ENCODE peak calls at places on chromosome 17, in ten cellular contexts. H is left ventricle myocardium inferior; X is neural progenitor cell; U is CD8-positive, alpha-beta memory T cell; F is pancreas; V is naive thymus-derived CD4-positive, alpha-beta T cell; N is breast epithelium; D is aorta; S is gastrocnemius medialis; O is BE2C. Y is an unnamed sample.

GRCh38 chr17:20145567-20145966 is 136.4 kb downstream of the SPECC1 start:
- DNase-seq in H (no peak), X (no peak), U (no peak), F (no peak), V (no peak), N (no peak), D (no peak), S (no peak), O (no peak), Y (no peak)

GRCh38 chr17:44137891-44138709 is 3.6 kb upstream of the HROB start:
- DNase-seq in H (peak; percentile 63), X (peak; percentile 46), U (no peak), F (peak; percentile 63), V (no peak), N (peak; percentile 78), D (peak; percentile 94), S (peak; percentile 49), O (peak; percentile 88), Y (peak; percentile 99)

GRCh38 chr17:74641224-74641948 is 17.8 kb upstream of the CD300E start:
- DNase-seq in H (no peak), X (no peak), U (no peak), F (no peak), V (no peak), N (no peak), D (no peak), S (no peak), O (no peak), Y (no peak)

GRCh38 chr17:27413792-27414191 is 42.5 kb upstream of the KSR1 start:
- DNase-seq in H (no peak), X (no peak), U (no peak), F (no peak), V (no peak), N (no peak), D (no peak), S (no peak), O (no peak), Y (no peak)

GRCh38 chr17:6413073-6413472 is 21.8 kb downstream of the AIPL1 start:
- DNase-seq in H (no peak), X (peak; percentile 66), U (no peak), F (no peak), V (no peak), N (no peak), D (no peak), S (no peak), O (no peak), Y (peak; percentile 73)

GRCh38 chr17:43671075-43671692 is 9.5 kb upstream of the MEOX1 start:
- DNase-seq in H (no peak), X (no peak), U (no peak), F (no peak), V (no peak), N (no peak), D (no peak), S (no peak), O (no peak), Y (peak; percentile 60)

GRCh38 chr17:13735861-13736260 is 134.1 kb upstream of the HS3ST3A1 start:
- DNase-seq in H (no peak), X (no peak), U (no peak), F (no peak), V (no peak), N (no peak), D (no peak), S (no peak), O (no peak), Y (no peak)

GRCh38 chr17:14304876-14305636 is 4.2 kb downstream of the HS3ST3B1 start:
- DNase-seq in H (no peak), X (peak; percentile 55), U (no peak), F (no peak), V (no peak), N (no peak), D (no peak), S (no peak), O (no peak), Y (no peak)

GRCh38 chr17:52207786-52208185 is 49.3 kb upstream of the CA10 start:
- DNase-seq in H (no peak), X (no peak), U (no peak), F (no peak), V (no peak), N (no peak), D (no peak), S (no peak), O (no peak), Y (no peak)

GRCh38 chr17:52202572-52202876 is 44.0 kb upstream of the CA10 start:
- DNase-seq in H (no peak), X (no peak), U (no peak), F (no peak), V (no peak), N (no peak), D (no peak), S (no peak), O (no peak), Y (no peak)

GRCh38 chr17:52201764-52202571 is 43.5 kb upstream of the CA10 start:
- DNase-seq in H (no peak), X (peak; percentile 20), U (no peak), F (no peak), V (no peak), N (no peak), D (no peak), S (no peak), O (no peak), Y (no peak)
- H3K4me3 ChIP-seq in H (no peak overlapping the region), X (no peak overlapping the region), U (no peak overlapping the region), F (no peak overlapping the region), V (no peak overlapping the region), N (no peak overlapping the region), D (no peak overlapping the region), S (no peak overlapping the region), O (no peak overlapping the region), Y (no peak overlapping the region)

GRCh38 chr17:81258292-81258691 is 19.2 kb downstream of the NDUFAF8 start:
- DNase-seq in H (no peak), X (peak; percentile 57), U (no peak), F (no peak), V (no peak), N (no peak), D (no peak), S (no peak), O (peak; percentile 70), Y (no peak)

GRCh38 chr17:81260641-81261040 is 21.5 kb downstream of the NDUFAF8 start:
- DNase-seq in H (no peak), X (no peak), U (no peak), F (no peak), V (no peak), N (no peak), D (no peak), S (no peak), O (no peak), Y (no peak)

GRCh38 chr17:81257533-81257932 is 18.4 kb downstream of the NDUFAF8 start:
- DNase-seq in H (no peak), X (no peak), U (no peak), F (no peak), V (no peak), N (no peak), D (no peak), S (no peak), O (no peak), Y (no peak)

GRCh38 chr17:81260171-81260570 is 21.1 kb downstream of the NDUFAF8 start:
- DNase-seq in H (no peak), X (no peak), U (no peak), F (no peak), V (no peak), N (no peak), D (no peak), S (no peak), O (no peak), Y (no peak)

DNA sequence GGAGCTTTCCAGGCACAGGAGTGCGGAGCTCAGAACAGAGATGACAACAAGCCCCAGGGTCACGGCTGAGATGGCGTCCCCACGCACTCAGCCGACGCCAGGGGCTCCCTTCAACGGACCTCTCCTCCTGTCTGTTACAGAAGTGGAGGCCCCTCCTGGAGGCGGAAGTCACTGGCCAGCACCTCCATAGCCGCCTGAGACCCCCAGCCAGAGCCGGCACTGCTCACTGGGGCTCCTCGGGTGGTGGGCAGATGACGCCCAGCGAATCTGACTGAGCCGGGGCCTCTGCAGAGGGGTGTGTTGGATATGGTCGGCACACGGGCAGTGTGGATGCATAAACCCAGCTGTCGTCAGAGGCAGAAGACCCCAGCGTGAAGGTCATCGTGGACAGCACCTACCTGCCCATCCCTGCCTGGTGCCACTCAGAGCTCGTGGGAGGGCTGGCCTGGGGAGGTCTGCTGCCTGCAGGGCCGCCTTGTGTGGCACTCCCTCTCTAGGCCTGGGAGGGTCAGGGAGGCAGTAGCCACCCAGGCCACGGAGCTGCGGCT is 20.0 kb downstream of the NDUFAF8 start:
- DNase-seq in H (no peak), X (no peak), U (no peak), F (no peak), V (no peak), N (no peak), D (no peak), S (no peak), O (no peak), Y (no peak)
- H3K36me3 ChIP-seq in H (peaks cover 62% of the 10 kb centered on the region), X (no peaks in the 10 kb centered on the region), U (no peaks in the 10 kb centered on the region), F (no peaks in the 10 kb centered on the region), V (no peaks in the 10 kb centered on the region), N (no peaks in the 10 kb centered on the region), D (no peaks in the 10 kb centered on the region), S (no peaks in the 10 kb centered on the region), O (no peaks in the 10 kb centered on the region), Y (peaks cover 6% of the 10 kb centered on the region)

GRCh38 chr17:82232876-82233785 is 4.3 kb downstream of the SLC16A3 start:
- DNase-seq in H (peak; percentile 13), X (no peak), U (no peak), F (no peak), V (no peak), N (no peak), D (peak; percentile 48), S (peak; percentile 83), O (no peak), Y (no peak)

GRCh38 chr17:82231562-82232321 is 2.9 kb downstream of the SLC16A3 start:
- DNase-seq in H (peak; percentile 86), X (peak; percentile 76), U (peak; percentile 31), F (peak; percentile 35), V (no peak), N (peak; percentile 68), D (peak; percentile 91), S (peak; percentile 64), O (peak; percentile 30), Y (peak; percentile 58)

GRCh38 chr17:82230627-82231311 is 1.9 kb downstream of the SLC16A3 start:
- DNase-seq in H (peak; percentile 92), X (peak; percentile 88), U (peak; percentile 71), F (peak; percentile 38), V (no peak), N (peak; percentile 62), D (peak; percentile 95), S (no peak), O (peak; percentile 18), Y (peak; percentile 85)

GRCh38 chr17:82231312-82231561 is 2.4 kb downstream of the SLC16A3 start:
- DNase-seq in H (no peak), X (no peak), U (no peak), F (no peak), V (no peak), N (no peak), D (no peak), S (no peak), O (no peak), Y (no peak)

GRCh38 chr17:82232322-82232785 is 3.5 kb downstream of the SLC16A3 start:
- DNase-seq in H (no peak), X (no peak), U (no peak), F (no peak), V (no peak), N (no peak), D (no peak), S (no peak), O (no peak), Y (no peak)
- H3K4me3 ChIP-seq in H (peak overlapping the region; percentile 73), X (peak overlapping the region; percentile 56), U (no peak overlapping the region), F (no peak overlapping the region), V (no peak overlapping the region), N (peak overlapping the region; percentile 60), D (no peak overlapping the region), S (peak overlapping the region; percentile 66), O (no peak overlapping the region), Y (peak overlapping the region; percentile 84)

DNA sequence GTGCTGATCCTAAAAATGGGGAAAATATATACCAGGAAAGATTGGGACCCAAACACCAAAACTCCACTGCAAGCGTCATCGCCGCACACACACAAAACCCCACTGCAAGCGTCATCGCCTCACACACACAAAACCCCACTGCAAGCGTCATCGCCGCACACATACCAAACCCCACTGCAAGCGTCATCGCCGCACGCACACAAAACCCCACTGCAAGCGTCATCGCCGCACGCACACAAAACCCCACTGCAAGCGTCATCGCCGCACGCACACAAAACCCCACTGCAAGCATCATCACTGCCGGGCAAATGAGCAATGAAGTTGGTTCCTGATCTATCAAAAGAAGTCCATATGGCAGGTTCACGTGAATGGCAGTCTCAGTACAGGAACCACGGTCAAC is 144.4 kb downstream of the SLC39A11 start:
- DNase-seq in H (no peak), X (no peak), U (no peak), F (no peak), V (no peak), N (no peak), D (no peak), S (no peak), O (no peak), Y (no peak)
- H3K36me3 ChIP-seq in H (no peaks in the 10 kb centered on the region), X (no peaks in the 10 kb centered on the region), U (no peaks in the 10 kb centered on the region), F (no peaks in the 10 kb centered on the region), V (no peaks in the 10 kb centered on the region), N (no peaks in the 10 kb centered on the region), D (no peaks in the 10 kb centered on the region), S (no peaks in the 10 kb centered on the region), O (no peaks in the 10 kb centered on the region), Y (no peaks in the 10 kb centered on the region)

Y was measured in PC-3.